ENCODE peak calls at places on chromosomes 13 and 19, in eight cellular contexts. R is memory B cell; T is amniotic stem cell; U is Calu3; K is SK-MEL-5; M is activated naive CD8-positive, alpha-beta T cell treated with anti-CD3 and anti-CD28 coated beads for 36 hours; D is non-pigmented ciliary epithelial cell; X is activated naive CD4-positive, alpha-beta T cell. P is an unnamed sample.

GRCh38 chr13:44128522-44128921 is 245.1 kb upstream of the SERP2 start:
- DNase-seq in X (no peak), R (no peak), T (no peak), D (no peak), U (no peak), M (no peak), K (no peak), P (no peak)

GRCh38 chr13:68439821-68440220 is 1209.7 kb upstream of the PCDH9 start:
- DNase-seq in X (no peak), K (no peak), U (no peak), D (peak; percentile 36), T (no peak), M (no peak), R (no peak), P (no peak)

GRCh38 chr19:40672038-40672437 is 18.4 kb downstream of the NUMBL start:
- DNase-seq in D (no peak), K (no peak), M (no peak), T (no peak), X (no peak), U (no peak), R (no peak), P (no peak)

GRCh38 chr13:41259875-41260501 is 3.4 kb downstream of the MTRF1 start:
- DNase-seq in U (no peak), T (no peak), K (no peak), D (no peak), X (no peak), R (no peak), M (no peak), P (no peak)

GRCh38 chr19:8095354-8095886 is 42.9 kb downstream of the CCL25 start:
- DNase-seq in U (no peak), M (no peak), R (no peak), D (no peak), T (no peak), X (no peak), K (no peak), P (no peak)

GRCh38 chr13:26914624-26915023 is 154.0 kb upstream of the GPR12 start:
- DNase-seq in M (no peak), R (no peak), D (no peak), U (no peak), X (no peak), T (no peak), K (peak; percentile 62), P (peak; percentile 71)

GRCh38 chr19:49849433-49850220 is 1.3 kb upstream of the PTOV1 start:
- DNase-seq in D (no peak), R (no peak), K (no peak), M (no peak), T (no peak), X (no peak), U (no peak), P (no peak)

GRCh38 chr13:113126265-113127150 is 3.9 kb downstream of the F10 start:
- DNase-seq in R (no peak), D (no peak), X (no peak), K (no peak), U (no peak), T (no peak), M (no peak), P (no peak)

GRCh38 chr19:44848036-44848804 is 2.1 kb downstream of the NECTIN2 start:
- DNase-seq in M (no peak), R (no peak), K (no peak), U (no peak), X (no peak), T (peak; percentile 18), D (no peak), P (no peak)

GRCh38 chr13:43720780-43721397 is 65.9 kb downstream of the ENOX1 start:
- DNase-seq in R (no peak), M (no peak), T (no peak), X (no peak), U (no peak), K (no peak), D (peak; percentile 14), P (no peak)

GRCh38 chr19:3722443-3723109 is 14.4 kb downstream of the TJP3 start:
- DNase-seq in T (no peak), X (no peak), K (no peak), U (peak; percentile 61), D (no peak), M (no peak), R (no peak), P (no peak)

GRCh38 chr13:26604784-26605183 is 47.3 kb downstream of the WASF3 start:
- DNase-seq in U (no peak), X (no peak), T (no peak), M (no peak), D (no peak), R (no peak), K (no peak), P (no peak)